ENCODE peak calls at places on chromosomes 7 and 10, in four cellular contexts. E is pancreas, I is PC-9, T is ascending aorta. S is an unnamed sample.
A peak's percentile ranks its signal among the peaks of the same experiment; 100 is the strongest.

GRCh38 chr7:28767356-28767755 is 190.8 kb downstream of the TRIL start:
- DNase-seq in I (no peak), T (no peak), E (no peak), S (no peak)

GRCh38 chr7:24456526-24457214 is 116.6 kb upstream of the PALS2 start:
- DNase-seq in E (peak; percentile 31), T (no peak), I (no peak), S (no peak)

GRCh38 chr7:55426676-55427075 is 61.5 kb downstream of the LANCL2 start:
- DNase-seq in I (no peak), T (no peak), E (no peak), S (no peak)

GRCh38 chr7:135512135-135512887 is 2.4 kb upstream of the CNOT4 start:
- DNase-seq in T (no peak), I (peak; percentile 33), E (no peak), S (peak; percentile 29)

GRCh38 chr7:102077081-102077480 is 209.6 kb upstream of the SH2B2 start:
- DNase-seq in T (no peak), E (no peak), I (no peak), S (no peak)

GRCh38 chr7:112132123-112132694 is 74.0 kb downstream of the DOCK4 start:
- DNase-seq in E (no peak), I (no peak), T (no peak), S (no peak)

GRCh38 chr10:4828005-4828404 is 2.0 kb downstream of the AKR1E2 start:
- DNase-seq in I (no peak), E (no peak), T (no peak), S (no peak)

GRCh38 chr7:92295391-92295790 is 49.6 kb downstream of the ANKIB1 start:
- DNase-seq in E (no peak), T (no peak), I (no peak), S (peak; percentile 25)

GRCh38 chr10:84395581-84395980 is 67.2 kb downstream of the CCSER2 start:
- DNase-seq in E (no peak), T (no peak), I (no peak), S (no peak)

GRCh38 chr10:6023661-6024333 is 38.4 kb downstream of the IL2RA start:
- DNase-seq in T (no peak), I (no peak), E (no peak), S (no peak)

GRCh38 chr10:68938117-68938516 is 17.9 kb upstream of the DDX21 start:
- DNase-seq in T (no peak), E (peak; percentile 28), I (no peak), S (no peak)

GRCh38 chr7:129908181-129908580 is 44.6 kb downstream of the UBE2H start:
- DNase-seq in I (no peak), T (no peak), E (no peak), S (no peak)

GRCh38 chr10:6314620-6315205 is 112.0 kb downstream of the PFKFB3 start:
- DNase-seq in I (peak; percentile 48), E (peak; percentile 38), T (no peak), S (no peak)

GRCh38 chr7:20834656-20835055 is 48.0 kb upstream of the SP8 start:
- DNase-seq in I (no peak), T (no peak), E (no peak), S (no peak)

GRCh38 chr10:80253266-80253962 is 36.0 kb downstream of the MAT1A start:
- DNase-seq in T (no peak), E (no peak), I (no peak), S (no peak)

GRCh38 chr7:18426564-18427226 is 68.9 kb upstream of the HDAC9 start:
- DNase-seq in T (no peak), I (no peak), E (no peak), S (no peak)

GRCh38 chr10:80371462-80371861 is 14.9 kb downstream of the DYDC2 start:
- DNase-seq in I (no peak), E (no peak), T (no peak), S (no peak)

GRCh38 chr7:127865466-127865865 is 165.8 kb downstream of the LRRC4 start:
- DNase-seq in T (no peak), E (no peak), I (peak; percentile 35), S (no peak)

GRCh38 chr7:44072364-44073231 is 7.2 kb upstream of the PGAM2 start:
- DNase-seq in I (peak; percentile 96), T (peak; percentile 96), E (peak; percentile 55), S (peak; percentile 81)

GRCh38 chr10:10796774-10797415 is 220.8 kb upstream of the CELF2 start:
- DNase-seq in E (no peak), T (no peak), I (no peak), S (no peak)

GRCh38 chr7:88291401-88292173 is 15.1 kb downstream of the STEAP4 start:
- DNase-seq in T (no peak), E (no peak), I (peak; percentile 85), S (no peak)

GRCh38 chr10:59868974-59869940 is 37.1 kb downstream of the CCDC6 start:
- DNase-seq in I (no peak), T (no peak), E (no peak), S (no peak)

GRCh38 chr10:98602224-98602623 is 155.5 kb upstream of the HPS1 start:
- DNase-seq in E (no peak), I (no peak), T (no peak), S (no peak)

GRCh38 chr10:69911571-69912528 is 110.1 kb downstream of the COL13A1 start:
- DNase-seq in T (peak; percentile 86), E (no peak), I (no peak), S (no peak)

GRCh38 chr7:69457912-69458491 is 140.3 kb upstream of the AUTS2 start:
- DNase-seq in T (no peak), I (no peak), E (peak; percentile 16), S (peak; percentile 89)

GRCh38 chr10:45374451-45375052 is 536 bp downstream of the ALOX5 start:
- DNase-seq in I (peak; percentile 71), E (peak; percentile 37), T (no peak), S (no peak)

GRCh38 chr10:45373003-45373782 is 823 bp upstream of the ALOX5 start:
- DNase-seq in I (peak; percentile 37), E (no peak), T (no peak), S (no peak)

GRCh38 chr10:45372251-45372951 is 1.6 kb upstream of the ALOX5 start:
- DNase-seq in I (no peak), E (no peak), T (no peak), S (no peak)

GRCh38 chr10:45375101-45375500 is 1.1 kb downstream of the ALOX5 start:
- DNase-seq in E (no peak), T (no peak), I (no peak), S (no peak)

DNA sequence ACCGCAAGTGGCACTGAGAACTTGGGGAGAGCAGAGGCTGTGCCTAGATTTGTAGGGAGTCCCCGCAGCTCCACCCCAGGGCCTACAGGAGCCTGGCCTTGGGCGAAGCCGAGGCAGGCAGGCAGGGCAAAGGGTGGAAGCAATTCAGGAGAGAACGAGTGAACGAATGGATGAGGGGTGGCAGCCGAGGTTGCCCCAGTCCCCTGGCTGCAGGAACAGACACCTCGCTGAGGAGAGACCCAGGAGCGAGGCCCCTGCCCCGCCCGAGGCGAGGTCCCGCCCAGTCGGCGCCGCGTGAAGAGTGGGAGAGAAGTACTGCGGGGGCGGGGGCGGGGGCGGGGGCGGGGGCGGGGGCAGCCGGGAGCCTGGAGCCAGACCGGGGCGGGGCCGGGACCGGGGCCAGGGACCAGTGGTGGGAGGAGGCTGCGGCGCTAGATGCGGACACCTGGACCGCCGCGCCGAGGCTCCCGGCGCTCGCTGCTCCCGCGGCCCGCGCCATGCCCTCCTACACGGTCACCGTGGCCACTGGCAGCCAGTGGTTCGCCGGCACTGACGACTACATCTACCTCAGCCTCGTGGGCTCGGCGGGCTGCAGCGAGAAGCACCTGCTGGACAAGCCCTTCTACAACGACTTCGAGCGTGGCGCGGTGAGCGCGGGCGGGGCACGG is at the start of gene ALOX5:
- DNase-seq in T (peak; percentile 78), E (peak; percentile 84), I (peak; percentile 91), S (peak; percentile 77)
- H3K4me1 ChIP-seq in T (peaks cover 13% of the 10 kb centered on the region), E (no peaks in the 10 kb centered on the region), I (peaks cover 37% of the 10 kb centered on the region), S (peaks cover 16% of the 10 kb centered on the region)

GRCh38 chr7:105653441-105654005 is 72.2 kb upstream of the EFCAB10 start:
- DNase-seq in I (no peak), T (no peak), E (peak; percentile 29), S (no peak)
- H3K36me3 ChIP-seq in I (no peaks in the 10 kb centered on the region), T (no peaks in the 10 kb centered on the region), E (no peaks in the 10 kb centered on the region), S (peaks cover 2% of the 10 kb centered on the region)

GRCh38 chr7:2759736-2760097 is 71.7 kb downstream of the AMZ1 start:
- DNase-seq in E (no peak), I (no peak), T (no peak), S (no peak)

GRCh38 chr7:2761801-2762497 is 73.9 kb downstream of the AMZ1 start:
- DNase-seq in T (no peak), I (no peak), E (no peak), S (no peak)

GRCh38 chr7:2760098-2760889 is 72.3 kb downstream of the AMZ1 start:
- DNase-seq in E (no peak), I (peak; percentile 47), T (peak; percentile 76), S (peak; percentile 79)

GRCh38 chr7:2758673-2759603 is 70.9 kb downstream of the AMZ1 start:
- DNase-seq in E (no peak), I (no peak), T (no peak), S (no peak)

DNA sequence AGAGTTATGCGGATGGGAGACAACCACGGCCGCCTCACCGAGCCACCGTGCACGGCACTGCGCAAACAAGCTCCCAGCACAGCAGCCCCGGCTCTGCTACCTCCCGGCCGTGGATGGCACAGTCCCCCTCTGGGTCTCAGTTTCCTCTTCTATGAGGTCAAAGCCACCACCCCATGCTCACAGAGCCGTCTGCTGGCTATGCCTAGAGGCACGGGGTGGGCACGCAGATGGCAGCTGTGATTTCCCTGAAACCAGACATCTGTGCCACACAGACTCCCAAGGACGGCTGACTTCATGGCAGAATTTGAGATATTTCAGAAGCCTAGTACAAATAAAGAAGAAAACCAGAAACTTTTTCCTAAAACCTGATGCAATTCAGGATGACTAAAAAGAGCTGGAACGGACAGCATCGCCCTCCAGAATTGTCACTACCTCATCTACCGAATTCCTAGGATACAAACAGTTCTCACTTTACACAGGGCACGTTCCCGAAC is 73.2 kb downstream of the AMZ1 start:
- DNase-seq in I (no peak), E (no peak), T (no peak), S (no peak)
- H3K4me1 ChIP-seq in I (peaks cover 51% of the 10 kb centered on the region), E (no peaks in the 10 kb centered on the region), T (peaks cover 40% of the 10 kb centered on the region), S (peaks cover 47% of the 10 kb centered on the region)

DNA sequence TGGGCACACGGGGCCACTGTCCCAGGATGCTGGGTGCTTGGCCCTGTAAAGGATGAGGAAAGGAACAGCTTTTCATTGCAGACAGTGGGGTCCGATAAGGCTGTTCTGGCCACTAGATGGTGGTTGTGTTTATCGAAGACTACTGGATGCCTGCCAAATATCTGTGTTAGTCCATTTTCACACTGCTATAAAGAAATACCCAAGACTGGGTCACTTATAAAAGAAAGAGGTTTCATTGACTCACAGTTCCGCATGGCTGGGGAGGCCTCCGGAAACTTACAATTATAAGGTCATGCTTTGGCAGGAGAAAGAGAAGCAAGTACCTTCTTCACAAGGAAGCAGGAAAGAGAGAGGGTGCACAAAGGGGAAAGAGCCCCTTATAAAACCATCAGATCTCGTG is 32.2 kb upstream of the GARS1 start:
- DNase-seq in T (no peak), E (no peak), I (no peak), S (no peak)
- H3K36me3 ChIP-seq in T (peaks cover 29% of the 10 kb centered on the region), E (no peaks in the 10 kb centered on the region), I (no peaks in the 10 kb centered on the region), S (peaks cover 62% of the 10 kb centered on the region)

GRCh38 chr10:91589015-91589655 is 43.7 kb downstream of the PPP1R3C start:
- DNase-seq in T (peak; percentile 90), E (peak; percentile 45), I (no peak), S (peak; percentile 26)
- H3K4me1 ChIP-seq in T (peaks cover 66% of the 10 kb centered on the region), E (peaks cover 56% of the 10 kb centered on the region), I (peaks cover 24% of the 10 kb centered on the region), S (peaks cover 75% of the 10 kb centered on the region)

DNA sequence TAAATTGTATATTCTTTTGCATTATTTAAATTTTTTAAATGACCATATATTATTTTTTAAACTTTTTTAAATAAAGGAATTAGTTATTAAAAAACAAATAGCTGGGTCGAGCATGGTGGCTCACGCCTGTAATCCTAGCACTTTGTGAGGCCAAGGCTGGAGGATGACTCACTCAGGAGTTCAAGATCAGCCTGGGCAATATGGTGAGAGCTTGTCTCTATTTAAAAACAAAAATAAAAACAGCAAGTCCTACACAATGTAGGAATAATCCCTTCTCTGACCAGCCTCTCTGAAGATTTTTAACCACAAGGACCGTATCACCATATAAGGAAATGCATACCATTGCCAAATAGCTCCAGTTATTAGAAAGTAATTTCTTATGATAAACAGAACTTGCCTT is 19.6 kb downstream of the NOC3L start:
- DNase-seq in T (no peak), I (no peak), E (no peak), S (no peak)
- H3K36me3 ChIP-seq in T (peaks cover 64% of the 10 kb centered on the region), I (peaks cover 12% of the 10 kb centered on the region), E (peaks cover 17% of the 10 kb centered on the region), S (no peaks in the 10 kb centered on the region)

S was measured in heart right ventricle.